ENCODE peak calls at places on chromosomes 6 and 20, in eight cellular contexts. One of them, this sample, is unnamed.

GRCh38 chr6:138468320-138469015 is 30.8 kb downstream of the NHSL1 start:
- DNase-seq in PC-9: no peak
- DNase-seq in IMR-90: peak
- DNase-seq in psoas muscle: no peak
- DNase-seq in CD4-positive, alpha-beta T cell: no peak
- DNase-seq in mammary epithelial cell: peak
- DNase-seq in neural progenitor cell: no peak
- DNase-seq in MM.1S: no peak
- DNase-seq in this sample: no peak

GRCh38 chr6:81996414-81996813 is 243.9 kb upstream of the TENT5A start:
- DNase-seq in PC-9: no peak
- DNase-seq in IMR-90: peak
- DNase-seq in psoas muscle: no peak
- DNase-seq in CD4-positive, alpha-beta T cell: no peak
- DNase-seq in mammary epithelial cell: peak
- DNase-seq in neural progenitor cell: no peak
- DNase-seq in MM.1S: no peak
- DNase-seq in this sample: no peak

GRCh38 chr20:58895796-58896180 is 43.3 kb downstream of the GNAS start:
- DNase-seq in PC-9: no peak
- DNase-seq in IMR-90: no peak
- DNase-seq in psoas muscle: peak
- DNase-seq in CD4-positive, alpha-beta T cell: no peak
- DNase-seq in mammary epithelial cell: no peak
- DNase-seq in neural progenitor cell: no peak
- DNase-seq in MM.1S: no peak
- DNase-seq in this sample: no peak

GRCh38 chr6:138667408-138667807 is 106.2 kb upstream of the CCDC28A start:
- DNase-seq in PC-9: no peak
- DNase-seq in IMR-90: no peak
- DNase-seq in psoas muscle: no peak
- DNase-seq in CD4-positive, alpha-beta T cell: no peak
- DNase-seq in mammary epithelial cell: no peak
- DNase-seq in neural progenitor cell: no peak
- DNase-seq in MM.1S: no peak
- DNase-seq in this sample: no peak

GRCh38 chr6:6972456-6972855 is 135.3 kb upstream of the RREB1 start:
- DNase-seq in PC-9: peak
- DNase-seq in IMR-90: peak
- DNase-seq in psoas muscle: no peak
- DNase-seq in CD4-positive, alpha-beta T cell: no peak
- DNase-seq in mammary epithelial cell: peak
- DNase-seq in neural progenitor cell: no peak
- DNase-seq in MM.1S: no peak
- DNase-seq in this sample: peak

GRCh38 chr6:93416575-93417420 is 2.6 kb downstream of the EPHA7 start:
- DNase-seq in PC-9: no peak
- DNase-seq in IMR-90: no peak
- DNase-seq in psoas muscle: peak
- DNase-seq in CD4-positive, alpha-beta T cell: no peak
- DNase-seq in mammary epithelial cell: peak
- DNase-seq in neural progenitor cell: peak
- DNase-seq in MM.1S: peak
- DNase-seq in this sample: no peak

GRCh38 chr6:139416146-139416545 is 41.7 kb upstream of the CITED2 start:
- DNase-seq in PC-9: no peak
- DNase-seq in IMR-90: peak
- DNase-seq in psoas muscle: no peak
- DNase-seq in CD4-positive, alpha-beta T cell: no peak
- DNase-seq in mammary epithelial cell: no peak
- DNase-seq in neural progenitor cell: no peak
- DNase-seq in MM.1S: no peak
- DNase-seq in this sample: no peak

GRCh38 chr20:39298566-39299501 is 336.7 kb downstream of the DHX35 start:
- DNase-seq in PC-9: no peak
- DNase-seq in IMR-90: no peak
- DNase-seq in psoas muscle: no peak
- DNase-seq in CD4-positive, alpha-beta T cell: no peak
- DNase-seq in mammary epithelial cell: no peak
- DNase-seq in neural progenitor cell: no peak
- DNase-seq in MM.1S: no peak
- DNase-seq in this sample: peak

GRCh38 chr6:33521790-33522091 is 58.3 kb downstream of the BAK1 start:
- DNase-seq in PC-9: no peak
- DNase-seq in IMR-90: no peak
- DNase-seq in psoas muscle: no peak
- DNase-seq in CD4-positive, alpha-beta T cell: no peak
- DNase-seq in mammary epithelial cell: no peak
- DNase-seq in neural progenitor cell: no peak
- DNase-seq in MM.1S: no peak
- DNase-seq in this sample: no peak

GRCh38 chr6:43897571-43898302 is 127.7 kb downstream of the VEGFA start:
- DNase-seq in PC-9: no peak
- DNase-seq in IMR-90: no peak
- DNase-seq in psoas muscle: peak
- DNase-seq in CD4-positive, alpha-beta T cell: no peak
- DNase-seq in mammary epithelial cell: no peak
- DNase-seq in neural progenitor cell: no peak
- DNase-seq in MM.1S: no peak
- DNase-seq in this sample: no peak

GRCh38 chr20:37939701-37940151 is 36.8 kb downstream of the VSTM2L start:
- DNase-seq in PC-9: no peak
- DNase-seq in IMR-90: no peak
- DNase-seq in psoas muscle: no peak
- DNase-seq in CD4-positive, alpha-beta T cell: no peak
- DNase-seq in mammary epithelial cell: no peak
- DNase-seq in neural progenitor cell: no peak
- DNase-seq in MM.1S: no peak
- DNase-seq in this sample: no peak

GRCh38 chr6:98839788-98840361 is 5.5 kb downstream of the POU3F2 start:
- DNase-seq in PC-9: no peak
- DNase-seq in IMR-90: peak
- DNase-seq in psoas muscle: no peak
- DNase-seq in CD4-positive, alpha-beta T cell: no peak
- DNase-seq in mammary epithelial cell: no peak
- DNase-seq in neural progenitor cell: peak
- DNase-seq in MM.1S: peak
- DNase-seq in this sample: no peak

GRCh38 chr20:62792940-62793756 is 3.1 kb upstream of the MRGBP start:
- DNase-seq in PC-9: no peak
- DNase-seq in IMR-90: no peak
- DNase-seq in psoas muscle: no peak
- DNase-seq in CD4-positive, alpha-beta T cell: no peak
- DNase-seq in mammary epithelial cell: no peak
- DNase-seq in neural progenitor cell: no peak
- DNase-seq in MM.1S: no peak
- DNase-seq in this sample: peak
- H3K27ac ChIP-seq in PC-9: no peak
- H3K27ac ChIP-seq in IMR-90: peak
- H3K27ac ChIP-seq in psoas muscle: peak
- H3K27ac ChIP-seq in CD4-positive, alpha-beta T cell: peak
- H3K27ac ChIP-seq in mammary epithelial cell: no peak
- H3K27ac ChIP-seq in neural progenitor cell: no peak
- H3K27ac ChIP-seq in MM.1S: peak
- H3K27ac ChIP-seq in this sample: peak

GRCh38 chr20:49132995-49133451 is 55.1 kb downstream of the STAU1 start:
- DNase-seq in PC-9: peak
- DNase-seq in IMR-90: peak
- DNase-seq in psoas muscle: no peak
- DNase-seq in CD4-positive, alpha-beta T cell: no peak
- DNase-seq in mammary epithelial cell: peak
- DNase-seq in neural progenitor cell: peak
- DNase-seq in MM.1S: peak
- DNase-seq in this sample: peak
- TF ChIP-seq CTCF in PC-9: peak
- TF ChIP-seq CTCF in IMR-90: peak
- TF ChIP-seq CTCF in psoas muscle: peak
- TF ChIP-seq CTCF in CD4-positive, alpha-beta T cell: peak
- TF ChIP-seq CTCF in mammary epithelial cell: peak
- TF ChIP-seq CTCF in neural progenitor cell: peak
- TF ChIP-seq CTCF in MM.1S: peak
- TF ChIP-seq CTCF in this sample: peak

DNA sequence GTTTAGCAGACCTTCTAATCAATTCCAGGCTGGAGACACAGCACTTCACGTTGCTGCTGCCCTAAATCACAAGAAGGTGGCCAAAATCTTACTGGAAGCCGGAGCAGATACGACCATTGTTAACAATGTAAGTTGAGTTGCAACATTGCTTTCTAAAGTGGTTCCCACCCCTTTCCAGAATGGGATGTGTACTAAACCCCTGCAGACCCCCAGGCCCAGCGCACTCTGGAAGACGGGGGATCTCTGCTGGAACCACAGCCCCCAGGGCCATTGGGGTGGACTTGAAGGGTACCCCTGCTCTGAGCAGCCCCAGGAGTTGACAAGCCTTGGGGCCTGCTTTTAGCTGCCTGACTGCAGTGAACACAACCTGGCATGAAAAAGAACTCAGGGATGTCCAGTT is 22.0 kb downstream of the LYRM2 start:
- DNase-seq in PC-9: no peak
- DNase-seq in IMR-90: no peak
- DNase-seq in psoas muscle: no peak
- DNase-seq in CD4-positive, alpha-beta T cell: no peak
- DNase-seq in mammary epithelial cell: no peak
- DNase-seq in neural progenitor cell: no peak
- DNase-seq in MM.1S: no peak
- DNase-seq in this sample: no peak
- H3K27ac ChIP-seq in PC-9: no peak
- H3K27ac ChIP-seq in IMR-90: no peak
- H3K27ac ChIP-seq in psoas muscle: no peak
- H3K27ac ChIP-seq in CD4-positive, alpha-beta T cell: no peak
- H3K27ac ChIP-seq in mammary epithelial cell: no peak
- H3K27ac ChIP-seq in neural progenitor cell: no peak
- H3K27ac ChIP-seq in MM.1S: no peak
- H3K27ac ChIP-seq in this sample: no peak

DNA sequence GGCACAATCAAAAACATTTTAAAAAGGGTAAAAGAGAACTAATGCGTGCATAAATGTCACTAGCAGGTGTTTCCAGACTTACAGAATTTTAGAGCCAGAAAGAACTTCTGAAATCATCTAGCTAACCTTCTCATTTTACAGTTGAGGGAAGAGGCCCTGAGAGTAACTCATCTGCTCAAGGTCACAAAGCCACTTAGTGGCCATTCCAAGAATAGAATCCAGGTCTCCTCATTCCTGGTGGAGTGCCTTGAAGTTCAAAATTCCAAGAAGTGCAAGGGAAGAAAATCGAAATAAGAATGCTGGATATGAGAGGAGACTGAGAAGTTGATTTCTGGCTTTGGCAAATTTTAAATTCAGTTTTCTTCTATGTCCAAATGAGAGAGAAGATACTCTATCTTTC is 3.2 kb upstream of the KIAA0408 start:
- DNase-seq in PC-9: no peak
- DNase-seq in IMR-90: peak
- DNase-seq in psoas muscle: no peak
- DNase-seq in CD4-positive, alpha-beta T cell: no peak
- DNase-seq in mammary epithelial cell: no peak
- DNase-seq in neural progenitor cell: no peak
- DNase-seq in MM.1S: no peak
- DNase-seq in this sample: no peak
- TF ChIP-seq CTCF in PC-9: no peak
- TF ChIP-seq CTCF in IMR-90: peak
- TF ChIP-seq CTCF in psoas muscle: peak
- TF ChIP-seq CTCF in CD4-positive, alpha-beta T cell: no peak
- TF ChIP-seq CTCF in mammary epithelial cell: no peak
- TF ChIP-seq CTCF in neural progenitor cell: no peak
- TF ChIP-seq CTCF in MM.1S: no peak
- TF ChIP-seq CTCF in this sample: peak